ENCODE peak calls at places on chromosomes 2 and 18, in four cellular contexts. N is fibroblast of villous mesenchyme, C is cardiac fibroblast, B is A549. V is an unnamed sample.

GRCh38 chr2:199862779-199863178 is 11.8 kb upstream of the FTCDNL1 start:
- DNase-seq in N (no peak), C (no peak), B (no peak), V (no peak)

GRCh38 chr2:108593547-108594098 is 59.4 kb downstream of the LIMS1 start:
- DNase-seq in N (peak), C (peak), B (peak), V (peak)

GRCh38 chr2:105827351-105828096 is 82.8 kb downstream of the NCK2 start:
- DNase-seq in N (no peak), C (no peak), B (no peak), V (no peak)

GRCh38 chr18:77123313-77124231 is 9.0 kb downstream of the MBP start:
- DNase-seq in N (no peak), C (no peak), B (no peak), V (no peak)

GRCh38 chr2:168892327-168892726 is 2.1 kb upstream of the SPC25 start:
- DNase-seq in N (no peak), C (no peak), B (no peak), V (no peak)

GRCh38 chr2:109124982-109125594 is 3.9 kb upstream of the SH3RF3 start:
- DNase-seq in N (no peak), C (no peak), B (no peak), V (no peak)

GRCh38 chr2:26988165-26988879 is 17.9 kb downstream of the MAPRE3 start:
- DNase-seq in N (peak), C (peak), B (no peak), V (peak)

GRCh38 chr2:144027593-144027992 is 492.3 kb downstream of the ZEB2 start:
- DNase-seq in N (no peak), C (no peak), B (no peak), V (no peak)

GRCh38 chr2:20357588-20358394 is 7.1 kb upstream of the PUM2 start:
- DNase-seq in N (no peak), C (no peak), B (no peak), V (no peak)

GRCh38 chr18:61955644-61956043 is 62.8 kb upstream of the RNF152 start:
- DNase-seq in N (no peak), C (no peak), B (no peak), V (no peak)

GRCh38 chr2:239937866-239938640 is 87.1 kb downstream of the NDUFA10 start:
- DNase-seq in N (no peak), C (no peak), B (no peak), V (no peak)

GRCh38 chr2:39403311-39403710 is 33.8 kb downstream of the MAP4K3 start:
- DNase-seq in N (no peak), C (peak), B (no peak), V (peak)

GRCh38 chr18:55585586-55586521 is 2.1 kb downstream of the TCF4 start:
- DNase-seq in N (peak), C (peak), B (no peak), V (peak)

GRCh38 chr18:79507076-79507545 is 111.4 kb downstream of the NFATC1 start:
- DNase-seq in N (peak), C (peak), B (no peak), V (peak)

GRCh38 chr2:114642988-114643553 is 200.6 kb downstream of the DPP10 start:
- DNase-seq in N (no peak), C (no peak), B (no peak), V (no peak)

GRCh38 chr2:196586511-196586991 is 53.0 kb upstream of the CCDC150 start:
- DNase-seq in N (peak), C (peak), B (peak), V (peak)

GRCh38 chr2:240796543-240797499 is 23.2 kb downstream of the KIF1A start:
- DNase-seq in N (no peak), C (no peak), B (no peak), V (no peak)

GRCh38 chr2:235639387-235639786 is 145.5 kb downstream of the AGAP1 start:
- DNase-seq in N (peak), C (peak), B (peak), V (peak)

GRCh38 chr2:237581326-237581725 is 9.2 kb downstream of the RAB17 start:
- DNase-seq in N (no peak), C (no peak), B (no peak), V (no peak)

GRCh38 chr2:239132156-239132709 is 268.6 kb downstream of the HDAC4 start:
- DNase-seq in N (no peak), C (no peak), B (no peak), V (no peak)

GRCh38 chr2:127525692-127526141 is 572 bp downstream of the IWS1 start:
- DNase-seq in N (peak), C (peak), B (peak), V (peak)

GRCh38 chr2:119174216-119174992 is 15.9 kb upstream of the C1QL2 start:
- DNase-seq in N (peak), C (peak), B (peak), V (peak)

GRCh38 chr18:45457933-45458332 is 157.3 kb upstream of the SLC14A2 start:
- DNase-seq in N (no peak), C (no peak), B (no peak), V (no peak)

GRCh38 chr2:170651603-170652002 is 63.5 kb upstream of the SP5 start:
- DNase-seq in N (no peak), C (no peak), B (no peak), V (no peak)

GRCh38 chr2:190913725-190914124 is 33.1 kb downstream of the GLS start:
- DNase-seq in N (no peak), C (no peak), B (no peak), V (no peak)

GRCh38 chr2:104049433-104049832 is 804.5 kb upstream of the POU3F3 start:
- DNase-seq in N (no peak), C (no peak), B (no peak), V (no peak)

GRCh38 chr2:191840916-191841315 is 6.0 kb downstream of the CAVIN2 start:
- DNase-seq in N (no peak), C (no peak), B (no peak), V (no peak)

GRCh38 chr2:157837851-157838441 is 38.2 kb downstream of the ACVR1 start:
- DNase-seq in N (peak), C (peak), B (no peak), V (peak)

GRCh38 chr2:41763091-41763490 is 284.7 kb upstream of the PKDCC start:
- DNase-seq in N (no peak), C (no peak), B (no peak), V (no peak)

GRCh38 chr2:8378016-8378810 is 303.6 kb upstream of the ID2 start:
- DNase-seq in N (no peak), C (no peak), B (no peak), V (no peak)

GRCh38 chr2:165497659-165498306 is 28.3 kb downstream of the CSRNP3 start:
- DNase-seq in N (no peak), C (no peak), B (no peak), V (no peak)

GRCh38 chr2:223815186-223815883 is 22.0 kb downstream of the AP1S3 start:
- DNase-seq in N (peak), C (peak), B (peak), V (peak)

GRCh38 chr2:11234309-11234708 is 79.0 kb downstream of the SLC66A3 start:
- DNase-seq in N (peak), C (peak), B (no peak), V (peak)

GRCh38 chr2:232888099-232888836 is 18.2 kb downstream of the SNORC start:
- DNase-seq in N (no peak), C (no peak), B (no peak), V (no peak)

GRCh38 chr18:79857082-79857661 is 59.4 kb downstream of the KCNG2 start:
- DNase-seq in N (peak), C (peak), B (peak), V (peak)

GRCh38 chr18:23204589-23205235 is 69.4 kb downstream of the CABLES1 start:
- DNase-seq in N (no peak), C (no peak), B (no peak), V (no peak)

GRCh38 chr2:96954490-96954846 is 31.9 kb downstream of the FAM178B start:
- DNase-seq in N (no peak), C (peak), B (no peak), V (peak)

GRCh38 chr2:10909050-10909995 is 2.4 kb upstream of the KCNF1 start:
- DNase-seq in N (no peak), C (no peak), B (peak), V (no peak)

GRCh38 chr18:9201224-9201623 is 64.6 kb downstream of the ANKRD12 start:
- DNase-seq in N (no peak), C (no peak), B (no peak), V (no peak)
- H3K4me3 ChIP-seq in N (no peak), C (no peak), B (no peak), V (no peak)

GRCh38 chr2:74549685-74549971 is 4.1 kb downstream of the LOXL3 start:
- DNase-seq in N (no peak), C (no peak), B (no peak), V (no peak)
- H3K4me3 ChIP-seq in N (peak), C (peak), B (peak), V (peak)

GRCh38 chr2:12424820-12425219 is 291.9 kb upstream of the TRIB2 start:
- DNase-seq in N (no peak), C (peak), B (no peak), V (peak)

GRCh38 chr2:12428786-12429185 is 287.9 kb upstream of the TRIB2 start:
- DNase-seq in N (peak), C (no peak), B (no peak), V (no peak)

GRCh38 chr2:12424219-12424618 is 292.5 kb upstream of the TRIB2 start:
- DNase-seq in N (no peak), C (peak), B (no peak), V (no peak)

GRCh38 chr2:12430036-12430795 is 286.5 kb upstream of the TRIB2 start:
- DNase-seq in N (no peak), C (peak), B (no peak), V (peak)

GRCh38 chr2:12428324-12428723 is 288.4 kb upstream of the TRIB2 start:
- DNase-seq in N (peak), C (no peak), B (no peak), V (no peak)
- H3K4me3 ChIP-seq in N (no peak), C (no peak), B (no peak), V (no peak)

GRCh38 chr2:7053650-7054262 is 136.5 kb downstream of the RNF144A start:
- DNase-seq in N (peak), C (no peak), B (no peak), V (no peak)
- H3K4me3 ChIP-seq in N (no peak), C (no peak), B (no peak), V (no peak)

GRCh38 chr2:68157002-68157401 is 686 bp upstream of the PNO1 start:
- DNase-seq in N (no peak), C (no peak), B (no peak), V (no peak)

GRCh38 chr2:68155618-68156017 is 2.1 kb upstream of the PNO1 start:
- DNase-seq in N (no peak), C (no peak), B (no peak), V (no peak)

GRCh38 chr2:68151037-68151436 is 6.7 kb upstream of the PNO1 start:
- DNase-seq in N (no peak), C (peak), B (no peak), V (peak)

GRCh38 chr2:68156419-68156818 is 1.3 kb upstream of the PNO1 start:
- DNase-seq in N (no peak), C (no peak), B (no peak), V (no peak)

DNA sequence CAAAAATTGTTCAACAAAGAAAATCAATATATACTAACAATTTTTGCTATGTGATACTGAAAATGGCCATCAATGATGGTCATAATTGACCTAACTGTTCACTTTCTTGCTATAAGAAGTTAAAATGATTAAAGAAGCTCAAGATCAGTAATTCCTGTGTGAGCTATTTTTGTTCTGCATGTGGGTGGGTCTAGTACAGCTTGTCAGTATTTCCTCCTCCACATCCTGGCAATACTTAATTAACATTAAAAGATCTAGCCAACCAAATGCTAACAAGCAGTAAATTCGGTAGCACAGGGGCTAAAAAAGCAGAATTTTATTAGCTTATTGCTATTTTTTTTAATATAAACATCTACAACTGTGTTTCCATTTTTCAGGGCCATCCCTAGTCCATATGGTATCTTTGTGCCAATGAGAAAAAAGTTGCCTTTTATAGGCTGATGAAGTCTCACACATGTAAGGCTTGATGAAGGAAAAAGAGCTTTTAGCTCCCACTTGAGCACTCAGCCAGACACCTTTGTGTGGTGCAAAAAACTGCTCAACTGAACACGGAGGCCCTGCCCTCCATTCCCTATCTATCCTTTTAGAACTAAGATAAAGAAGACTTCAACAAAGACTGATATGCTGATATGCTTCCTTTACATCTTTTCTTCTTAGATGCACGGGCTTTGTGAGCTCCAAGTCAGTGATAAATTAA is 4.9 kb upstream of the PNO1 start:
- DNase-seq in N (no peak), C (no peak), B (no peak), V (no peak)
- H3K4me3 ChIP-seq in N (no peak), C (no peak), B (no peak), V (no peak)

GRCh38 chr2:205816268-205816667 is 134.0 kb downstream of the NRP2 start:
- DNase-seq in N (no peak), C (no peak), B (no peak), V (no peak)
- H3K4me3 ChIP-seq in N (no peak), C (no peak), B (no peak), V (no peak)

DNA sequence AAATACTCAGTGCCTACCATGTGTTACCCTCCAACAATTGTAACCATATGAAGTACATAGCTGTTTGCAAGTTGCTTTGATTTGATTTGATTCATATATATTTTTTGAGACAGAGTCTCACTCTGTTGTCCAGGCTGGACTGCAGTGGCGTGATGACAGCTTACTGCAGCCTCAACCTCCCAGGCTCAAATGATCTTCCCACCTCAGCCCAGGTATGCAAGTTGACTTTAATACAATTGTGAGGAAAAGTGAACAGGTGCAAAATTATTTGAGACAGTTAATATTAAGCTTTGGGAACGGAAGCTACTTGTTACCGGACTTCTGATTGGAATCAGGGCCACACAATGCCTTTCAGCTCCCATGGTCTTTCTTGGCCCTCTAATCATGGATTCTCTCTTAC is 1.3 kb upstream of the RPL37A start:
- DNase-seq in N (no peak), C (no peak), B (no peak), V (no peak)
- H3K4me3 ChIP-seq in N (peak), C (peak), B (peak), V (peak)

GRCh38 chr2:60570281-60570680 is 16.8 kb upstream of the BCL11A start:
- DNase-seq in N (no peak), C (no peak), B (no peak), V (no peak)

GRCh38 chr2:60569680-60570111 is 16.2 kb upstream of the BCL11A start:
- DNase-seq in N (no peak), C (no peak), B (no peak), V (no peak)

GRCh38 chr2:60567092-60567491 is 13.6 kb upstream of the BCL11A start:
- DNase-seq in N (no peak), C (no peak), B (no peak), V (no peak)

GRCh38 chr2:60565472-60565871 is 12.0 kb upstream of the BCL11A start:
- DNase-seq in N (no peak), C (peak), B (peak), V (peak)

DNA sequence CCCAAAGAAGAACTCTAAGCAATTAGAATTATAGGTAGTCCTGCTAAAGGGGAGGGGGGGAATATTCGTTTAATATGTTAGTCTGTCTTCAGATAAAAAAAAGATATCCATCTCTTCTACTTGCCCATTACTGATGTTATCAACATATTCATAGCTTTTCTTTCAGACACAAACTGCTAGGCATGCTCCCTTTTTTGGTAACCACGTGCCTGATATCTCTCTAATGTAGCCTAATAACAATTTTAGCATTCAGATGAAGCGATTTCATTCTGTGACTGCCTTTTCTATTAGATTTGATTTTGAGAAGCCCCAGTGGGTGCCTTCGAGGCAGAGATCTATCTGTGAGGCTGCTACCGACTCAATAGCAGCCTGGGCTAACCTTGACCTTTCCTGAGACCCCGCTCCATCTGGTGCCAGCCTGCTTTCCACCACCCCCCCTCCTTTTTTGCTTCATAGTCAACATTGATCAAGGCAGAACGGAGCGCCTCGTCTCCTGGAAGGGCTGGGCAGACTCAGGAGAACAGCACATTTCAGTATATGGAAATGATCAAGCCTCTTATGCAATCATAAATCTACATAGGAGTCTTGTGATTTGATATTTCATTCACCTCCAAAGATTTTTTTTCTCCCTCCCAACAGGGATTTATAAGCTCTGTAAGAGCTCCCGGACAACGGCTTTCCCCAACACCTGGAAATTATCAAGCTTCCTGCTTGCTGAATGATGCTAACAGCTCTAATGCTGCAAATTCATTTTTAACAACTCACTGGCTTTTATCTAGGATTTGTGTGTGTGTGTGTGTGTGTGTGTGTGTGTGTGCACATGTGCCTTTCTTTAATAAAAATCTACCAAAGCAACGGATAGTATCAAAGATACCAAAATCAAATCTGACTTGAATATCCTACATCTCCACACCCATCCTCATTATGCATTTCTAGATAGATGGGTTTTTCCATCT is 14.7 kb upstream of the BCL11A start:
- DNase-seq in N (no peak), C (no peak), B (no peak), V (no peak)
- H3K4me3 ChIP-seq in N (no peak), C (no peak), B (no peak), V (no peak)